ENCODE peak calls at places on chromosomes 6 and 20, in six cellular contexts. One of them, this sample, is unnamed.

GRCh38 chr20:35791823-35792222 is 20.0 kb downstream of the PHF20 start:
- DNase-seq in HepG2: no peak
- DNase-seq in GM12878: no peak
- DNase-seq in A549: peak
- DNase-seq in stomach: no peak
- DNase-seq in ovary: no peak
- DNase-seq in this sample: no peak

GRCh38 chr6:115634131-115634530 is 426.6 kb downstream of the FRK start:
- DNase-seq in ovary: no peak
- DNase-seq in HepG2: no peak
- DNase-seq in GM12878: no peak
- DNase-seq in stomach: no peak
- DNase-seq in A549: no peak
- DNase-seq in this sample: no peak

GRCh38 chr6:30206799-30207618 is 6.2 kb downstream of the TRIM26 start:
- DNase-seq in GM12878: no peak
- DNase-seq in A549: peak
- DNase-seq in stomach: peak
- DNase-seq in HepG2: peak
- DNase-seq in ovary: no peak
- DNase-seq in this sample: peak

GRCh38 chr6:170048615-170049256 is 242.1 kb downstream of the DLL1 start:
- DNase-seq in ovary: no peak
- DNase-seq in GM12878: no peak
- DNase-seq in stomach: peak
- DNase-seq in A549: no peak
- DNase-seq in HepG2: no peak
- DNase-seq in this sample: peak

GRCh38 chr6:155270566-155271091 is 6.8 kb downstream of the CLDN20 start:
- DNase-seq in A549: no peak
- DNase-seq in ovary: no peak
- DNase-seq in GM12878: no peak
- DNase-seq in HepG2: no peak
- DNase-seq in stomach: no peak
- DNase-seq in this sample: no peak

GRCh38 chr6:90068264-90068663 is 174.0 kb downstream of the GJA10 start:
- DNase-seq in A549: peak
- DNase-seq in stomach: no peak
- DNase-seq in HepG2: no peak
- DNase-seq in ovary: no peak
- DNase-seq in GM12878: no peak
- DNase-seq in this sample: no peak

GRCh38 chr20:63329331-63330083 is 31.6 kb downstream of the CHRNA4 start:
- DNase-seq in GM12878: no peak
- DNase-seq in stomach: no peak
- DNase-seq in HepG2: no peak
- DNase-seq in ovary: no peak
- DNase-seq in A549: no peak
- DNase-seq in this sample: no peak

GRCh38 chr6:143223895-143224294 is 163.2 kb downstream of the AIG1 start:
- DNase-seq in HepG2: peak
- DNase-seq in ovary: peak
- DNase-seq in stomach: no peak
- DNase-seq in A549: peak
- DNase-seq in GM12878: no peak
- DNase-seq in this sample: peak

GRCh38 chr6:168292911-168293310 is 26.7 kb downstream of the DACT2 start:
- DNase-seq in ovary: no peak
- DNase-seq in HepG2: no peak
- DNase-seq in stomach: no peak
- DNase-seq in GM12878: no peak
- DNase-seq in A549: no peak
- DNase-seq in this sample: no peak

GRCh38 chr6:96626749-96627353 is 63.9 kb downstream of the FHL5 start:
- DNase-seq in GM12878: peak
- DNase-seq in A549: peak
- DNase-seq in stomach: no peak
- DNase-seq in HepG2: peak
- DNase-seq in ovary: no peak
- DNase-seq in this sample: no peak

GRCh38 chr6:13239530-13240455 is 88.5 kb downstream of the TBC1D7 start:
- DNase-seq in A549: no peak
- DNase-seq in ovary: no peak
- DNase-seq in stomach: no peak
- DNase-seq in GM12878: no peak
- DNase-seq in HepG2: no peak
- DNase-seq in this sample: no peak

GRCh38 chr6:147506704-147507114 is 1.8 kb upstream of the SAMD5 start:
- DNase-seq in stomach: peak
- DNase-seq in HepG2: peak
- DNase-seq in ovary: peak
- DNase-seq in A549: peak
- DNase-seq in GM12878: no peak
- DNase-seq in this sample: peak

GRCh38 chr6:54419885-54420284 is 111.6 kb downstream of the TINAG start:
- DNase-seq in stomach: no peak
- DNase-seq in A549: peak
- DNase-seq in GM12878: no peak
- DNase-seq in HepG2: no peak
- DNase-seq in ovary: no peak
- DNase-seq in this sample: no peak

GRCh38 chr6:31947864-31948263 is 2.0 kb downstream of the CFB start:
- DNase-seq in GM12878: no peak
- DNase-seq in ovary: no peak
- DNase-seq in A549: no peak
- DNase-seq in stomach: no peak
- DNase-seq in HepG2: no peak
- DNase-seq in this sample: no peak

GRCh38 chr20:39538317-39538716 is 576.2 kb downstream of the DHX35 start:
- DNase-seq in A549: no peak
- DNase-seq in ovary: no peak
- DNase-seq in HepG2: no peak
- DNase-seq in GM12878: no peak
- DNase-seq in stomach: no peak
- DNase-seq in this sample: no peak

GRCh38 chr6:119915971-119916370 is 566.4 kb upstream of the MAN1A1 start:
- DNase-seq in ovary: no peak
- DNase-seq in HepG2: no peak
- DNase-seq in stomach: no peak
- DNase-seq in A549: no peak
- DNase-seq in GM12878: no peak
- DNase-seq in this sample: no peak

GRCh38 chr20:62219101-62219991 is 732 bp downstream of the HRH3 start:
- DNase-seq in A549: peak
- DNase-seq in ovary: no peak
- DNase-seq in stomach: no peak
- DNase-seq in HepG2: no peak
- DNase-seq in GM12878: no peak
- DNase-seq in this sample: no peak

GRCh38 chr6:157609556-157609955 is 213.5 kb upstream of the SNX9 start:
- DNase-seq in HepG2: no peak
- DNase-seq in GM12878: no peak
- DNase-seq in ovary: no peak
- DNase-seq in A549: no peak
- DNase-seq in stomach: no peak
- DNase-seq in this sample: no peak

GRCh38 chr20:37095108-37095608 is 639 bp downstream of the RBL1 start:
- DNase-seq in stomach: no peak
- DNase-seq in HepG2: peak
- DNase-seq in A549: peak
- DNase-seq in GM12878: no peak
- DNase-seq in ovary: no peak
- DNase-seq in this sample: peak

GRCh38 chr6:158825951-158826306 is 6.8 kb upstream of the EZR start:
- DNase-seq in ovary: no peak
- DNase-seq in stomach: no peak
- DNase-seq in HepG2: no peak
- DNase-seq in GM12878: no peak
- DNase-seq in A549: no peak
- DNase-seq in this sample: no peak

GRCh38 chr6:39256294-39256693 is 27.0 kb upstream of the KCNK5 start:
- DNase-seq in GM12878: no peak
- DNase-seq in ovary: no peak
- DNase-seq in A549: no peak
- DNase-seq in stomach: no peak
- DNase-seq in HepG2: no peak
- DNase-seq in this sample: no peak

GRCh38 chr6:142400495-142400894 is 98.7 kb downstream of the ADGRG6 start:
- DNase-seq in stomach: no peak
- DNase-seq in ovary: no peak
- DNase-seq in HepG2: no peak
- DNase-seq in A549: no peak
- DNase-seq in GM12878: no peak
- DNase-seq in this sample: no peak

GRCh38 chr6:21804941-21805610 is 211.5 kb downstream of the SOX4 start:
- DNase-seq in HepG2: no peak
- DNase-seq in ovary: no peak
- DNase-seq in stomach: no peak
- DNase-seq in GM12878: no peak
- DNase-seq in A549: no peak
- DNase-seq in this sample: no peak

DNA sequence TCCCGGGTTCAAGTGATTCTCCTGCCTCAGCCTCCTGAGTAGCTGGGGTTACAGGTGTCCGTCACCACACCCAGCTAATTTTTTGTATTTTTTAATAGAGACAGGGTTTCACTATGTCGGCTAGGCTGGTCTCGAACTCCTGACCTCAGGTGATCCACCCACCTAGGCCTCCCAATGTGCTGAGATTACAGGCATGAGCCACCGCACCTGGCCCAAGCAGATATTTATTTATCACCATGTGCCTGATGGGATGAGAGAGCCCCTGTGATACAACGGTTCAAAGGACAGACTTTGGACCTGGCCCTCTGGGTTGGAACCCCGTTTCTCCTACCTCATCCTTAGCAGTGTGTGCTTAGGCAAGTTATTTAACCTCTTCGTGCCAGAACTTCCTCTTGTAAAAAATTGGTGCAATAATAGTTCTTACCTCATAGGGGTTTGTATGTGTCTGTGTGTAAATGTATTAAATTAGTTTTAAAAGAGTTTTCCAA is 19.2 kb upstream of the STK38 start:
- DNase-seq in A549: no peak
- DNase-seq in GM12878: no peak
- DNase-seq in HepG2: peak
- DNase-seq in stomach: no peak
- DNase-seq in ovary: no peak
- DNase-seq in this sample: no peak
- H3K27ac ChIP-seq in A549: no peak
- H3K27ac ChIP-seq in GM12878: no peak
- H3K27ac ChIP-seq in HepG2: peak
- H3K27ac ChIP-seq in stomach: no peak
- H3K27ac ChIP-seq in ovary: no peak
- H3K27ac ChIP-seq in this sample: no peak

DNA sequence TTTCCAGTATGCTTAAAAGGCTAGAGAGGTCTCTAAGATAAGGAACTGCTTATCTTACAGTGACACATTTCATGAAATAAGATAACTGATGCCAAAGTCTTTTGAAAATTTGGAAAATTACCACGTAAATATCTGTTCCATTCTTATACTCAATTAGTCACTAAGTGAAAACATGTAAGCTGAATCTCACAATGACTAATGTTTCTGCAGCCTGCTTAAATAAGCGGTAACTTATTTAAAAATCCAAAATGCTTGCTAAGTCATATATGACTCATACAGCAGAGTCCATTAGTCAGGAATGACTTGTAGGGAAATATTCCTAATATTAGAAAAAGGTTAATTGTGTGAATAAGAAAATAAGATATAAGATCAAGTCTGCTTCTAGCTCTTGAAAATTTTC is 27.8 kb upstream of the LGSN start:
- DNase-seq in GM12878: no peak
- DNase-seq in HepG2: peak
- DNase-seq in ovary: no peak
- DNase-seq in stomach: no peak
- DNase-seq in A549: peak
- DNase-seq in this sample: no peak
- TF ChIP-seq EP300 in GM12878: no peak
- TF ChIP-seq EP300 in HepG2: no peak
- TF ChIP-seq EP300 in ovary: no peak
- TF ChIP-seq EP300 in stomach: no peak
- TF ChIP-seq EP300 in A549: no peak
- TF ChIP-seq EP300 in this sample: no peak

GRCh38 chr6:75611011-75611701 is 9.5 kb downstream of the SENP6 start:
- DNase-seq in A549: no peak
- DNase-seq in GM12878: no peak
- DNase-seq in ovary: no peak
- DNase-seq in stomach: no peak
- DNase-seq in HepG2: no peak
- DNase-seq in this sample: no peak

GRCh38 chr6:75612434-75612833 is 10.8 kb downstream of the SENP6 start:
- DNase-seq in ovary: no peak
- DNase-seq in HepG2: no peak
- DNase-seq in stomach: no peak
- DNase-seq in A549: no peak
- DNase-seq in GM12878: no peak
- DNase-seq in this sample: no peak

GRCh38 chr6:75612921-75613534 is 11.3 kb downstream of the SENP6 start:
- DNase-seq in GM12878: no peak
- DNase-seq in ovary: no peak
- DNase-seq in A549: no peak
- DNase-seq in stomach: no peak
- DNase-seq in HepG2: peak
- DNase-seq in this sample: no peak

GRCh38 chr6:75609639-75610590 is 8.2 kb downstream of the SENP6 start:
- DNase-seq in stomach: no peak
- DNase-seq in GM12878: no peak
- DNase-seq in ovary: no peak
- DNase-seq in HepG2: no peak
- DNase-seq in A549: no peak
- DNase-seq in this sample: no peak

DNA sequence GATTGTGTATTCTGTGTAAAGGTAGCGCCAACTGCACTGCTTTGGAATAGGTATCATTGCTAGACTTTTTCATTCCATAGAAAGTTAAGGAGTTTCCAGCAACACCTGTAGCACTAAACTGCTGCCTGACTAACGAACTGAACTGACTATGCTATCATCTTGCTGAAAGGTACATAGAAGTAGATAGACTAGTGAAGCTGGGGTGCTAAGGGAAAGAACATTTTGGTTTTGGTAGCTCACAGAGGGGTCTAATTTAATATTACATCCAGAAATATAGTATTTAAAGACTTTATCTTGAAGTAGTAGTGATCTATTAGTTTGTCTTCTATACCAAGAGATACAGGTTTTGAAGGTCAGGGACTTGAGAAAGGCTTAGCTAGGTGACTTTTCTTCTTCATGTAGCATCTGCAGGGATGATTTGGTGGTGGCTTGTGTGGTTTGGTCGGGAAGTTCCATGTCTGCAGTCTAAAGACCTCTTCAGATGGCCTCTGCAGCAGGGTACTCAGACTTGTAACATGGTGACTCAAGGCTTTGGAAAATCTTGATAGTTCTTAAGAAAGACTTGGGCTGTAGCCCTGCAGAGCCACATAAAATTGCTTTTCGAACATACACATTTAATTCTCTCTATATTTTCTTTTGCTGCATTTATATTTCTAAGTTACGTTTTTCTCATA is 10.2 kb downstream of the SENP6 start:
- DNase-seq in A549: no peak
- DNase-seq in GM12878: no peak
- DNase-seq in ovary: no peak
- DNase-seq in HepG2: no peak
- DNase-seq in stomach: no peak
- DNase-seq in this sample: no peak
- H3K27ac ChIP-seq in A549: no peak
- H3K27ac ChIP-seq in GM12878: peak
- H3K27ac ChIP-seq in ovary: no peak
- H3K27ac ChIP-seq in HepG2: no peak
- H3K27ac ChIP-seq in stomach: no peak
- H3K27ac ChIP-seq in this sample: peak

GRCh38 chr6:42136508-42137191 is 5.8 kb downstream of the C6orf132 start:
- DNase-seq in HepG2: peak
- DNase-seq in GM12878: peak
- DNase-seq in stomach: peak
- DNase-seq in A549: peak
- DNase-seq in ovary: no peak
- DNase-seq in this sample: peak
- TF ChIP-seq EP300 in HepG2: no peak
- TF ChIP-seq EP300 in GM12878: no peak
- TF ChIP-seq EP300 in stomach: no peak
- TF ChIP-seq EP300 in A549: no peak
- TF ChIP-seq EP300 in ovary: no peak
- TF ChIP-seq EP300 in this sample: no peak